ENCODE peak calls at places on chromosomes 13 and 19, in five cellular contexts. D is body of pancreas, C is left ventricle myocardium inferior, B is coronary artery, Q is dorsolateral prefrontal cortex. Z is an unnamed sample.

GRCh38 chr19:35832054-35832453 is 19.4 kb upstream of the PRODH2 start:
- DNase-seq in B (no peak), C (no peak), Q (no peak), D (no peak), Z (no peak)

GRCh38 chr19:28126499-28126898 is 1086.5 kb downstream of the UQCRFS1 start:
- DNase-seq in B (no peak), D (no peak), Q (no peak), C (no peak), Z (no peak)

GRCh38 chr19:5679289-5680082 is 830 bp downstream of the MICOS13 start:
- DNase-seq in Q (no peak), D (no peak), C (no peak), B (no peak), Z (no peak)

GRCh38 chr13:89457977-89458376 is 1786.8 kb downstream of the SLITRK5 start:
- DNase-seq in Q (no peak), B (no peak), C (no peak), D (no peak), Z (peak; percentile 23)

GRCh38 chr13:24512208-24513068 is at the start of gene PARP4:
- DNase-seq in Q (peak; percentile 60), C (peak; percentile 79), B (peak; percentile 81), D (peak; percentile 74), Z (peak; percentile 72)

GRCh38 chr19:51501594-51502263 is at the start of gene SIGLEC12:
- DNase-seq in D (no peak), B (no peak), Q (peak; percentile 38), C (peak; percentile 33), Z (no peak)

GRCh38 chr19:42497492-42498226 is 30.6 kb downstream of the CEACAM1 start:
- DNase-seq in C (no peak), B (no peak), Q (no peak), D (peak; percentile 58), Z (no peak)

GRCh38 chr13:76939215-76939614 is 9.1 kb upstream of the ACOD1 start:
- DNase-seq in D (no peak), C (no peak), Q (no peak), B (no peak), Z (no peak)

GRCh38 chr19:3641515-3642269 is 15.1 kb upstream of the CACTIN start:
- DNase-seq in D (no peak), Q (no peak), C (no peak), B (no peak), Z (no peak)

GRCh38 chr19:39929750-39930149 is 4.7 kb downstream of the FCGBP start:
- DNase-seq in D (no peak), Q (no peak), B (no peak), C (no peak), Z (no peak)

GRCh38 chr13:110047511-110047910 is 259.4 kb downstream of the COL4A1 start:
- DNase-seq in D (peak; percentile 85), B (peak; percentile 84), C (peak; percentile 81), Q (no peak), Z (peak; percentile 24)

GRCh38 chr19:5398693-5399057 is 56.5 kb upstream of the ZNRF4 start:
- DNase-seq in D (no peak), Q (no peak), C (no peak), B (no peak), Z (no peak)

GRCh38 chr19:45218426-45218825 is 26.8 kb downstream of the EXOC3L2 start:
- DNase-seq in B (no peak), D (no peak), C (no peak), Q (no peak), Z (no peak)

GRCh38 chr13:37868691-37869505 is 674 bp downstream of the TRPC4 start:
- DNase-seq in Q (no peak), D (no peak), C (no peak), B (no peak), Z (peak; percentile 46)

GRCh38 chr13:60619461-60619860 is 222.4 kb downstream of the TDRD3 start:
- DNase-seq in B (no peak), D (no peak), C (no peak), Q (no peak), Z (no peak)

GRCh38 chr13:111449041-111449440 is 128.6 kb downstream of the TEX29 start:
- DNase-seq in C (no peak), B (no peak), Q (no peak), D (no peak), Z (no peak)

GRCh38 chr13:43360911-43361605 is 337.7 kb downstream of the DNAJC15 start:
- DNase-seq in C (no peak), D (no peak), Q (no peak), B (no peak), Z (peak; percentile 24)

GRCh38 chr13:111595791-111596190 is 275.3 kb downstream of the TEX29 start:
- DNase-seq in C (no peak), B (no peak), D (no peak), Q (no peak), Z (no peak)

GRCh38 chr13:113991676-113992179 is 17.9 kb upstream of the C13orf46 start:
- DNase-seq in C (no peak), B (no peak), D (no peak), Q (no peak), Z (no peak)

GRCh38 chr13:103062079-103062478 is 4.1 kb downstream of the SLC10A2 start:
- DNase-seq in B (no peak), D (no peak), Q (no peak), C (no peak), Z (no peak)

GRCh38 chr19:13692096-13692495 is 72.2 kb upstream of the MRI1 start:
- DNase-seq in C (no peak), D (no peak), Q (peak; percentile 60), B (no peak), Z (no peak)

GRCh38 chr19:38650911-38651584 is 3.6 kb downstream of the ACTN4 start:
- DNase-seq in C (no peak), B (no peak), Q (no peak), D (no peak), Z (no peak)

GRCh38 chr13:50512602-50513527 is 330.6 kb downstream of the DLEU7 start:
- DNase-seq in C (peak; percentile 66), Q (peak; percentile 66), B (no peak), D (peak; percentile 48), Z (peak; percentile 45)

GRCh38 chr19:12597594-12597993 is 13.0 kb downstream of the ZNF490 start:
- DNase-seq in Q (no peak), D (no peak), C (no peak), B (no peak), Z (no peak)

GRCh38 chr19:48634424-48635262 is 2.5 kb downstream of the DBP start:
- DNase-seq in Q (peak; percentile 93), D (peak; percentile 98), C (peak; percentile 98), B (peak; percentile 97), Z (peak; percentile 86)
- H3K4me3 ChIP-seq in Q (peak overlapping the region; percentile 80), D (no peak overlapping the region), C (peak overlapping the region; percentile 81), B (peak overlapping the region; percentile 80), Z (peak overlapping the region; percentile 16)

DNA sequence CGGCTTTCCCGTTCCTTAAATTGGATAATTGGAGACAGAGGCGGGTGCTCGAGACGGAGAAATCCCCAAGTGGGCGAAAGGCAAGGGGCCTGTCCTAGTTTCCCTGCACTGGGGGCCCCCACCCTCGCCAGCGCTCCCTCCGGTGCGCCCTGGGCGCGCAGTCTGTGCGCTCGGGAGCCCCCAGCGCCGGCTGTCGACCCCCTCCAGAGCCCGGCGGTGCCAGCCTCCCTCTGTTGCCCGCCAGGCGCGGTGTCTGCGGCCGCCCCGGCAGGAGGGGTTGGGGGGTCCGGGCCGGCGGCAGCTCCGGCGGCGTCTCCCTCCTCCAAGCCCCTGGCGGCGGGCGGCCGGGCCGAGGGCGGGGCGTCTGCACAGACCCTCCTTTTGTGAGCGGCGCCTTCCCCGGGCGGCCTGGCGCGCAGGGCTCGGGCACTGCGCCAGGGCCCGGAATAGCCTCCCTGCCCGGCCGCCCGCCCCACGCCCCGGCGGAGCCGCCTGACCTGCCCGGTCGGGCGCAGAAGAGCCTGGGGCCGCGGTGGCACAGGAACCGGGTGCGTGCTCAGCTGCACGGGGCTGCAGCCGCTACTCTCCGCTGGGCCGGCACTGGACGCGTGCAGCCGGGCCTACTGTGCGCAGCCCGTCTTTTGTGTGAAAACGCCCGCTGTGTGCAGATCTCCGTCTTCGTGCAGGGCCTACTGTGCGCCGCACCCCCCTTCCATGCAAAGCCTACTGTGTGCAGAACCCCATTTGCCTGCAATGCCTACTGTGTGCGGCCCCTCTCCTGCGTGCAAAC is 13.2 kb downstream of the GADD45B start:
- DNase-seq in Q (no peak), B (no peak), C (peak; percentile 62), D (peak; percentile 83), Z (no peak)
- H3K4me3 ChIP-seq in Q (peak overlapping the region; percentile 54), B (peak overlapping the region; percentile 75), C (peak overlapping the region; percentile 70), D (no peak overlapping the region), Z (peak overlapping the region; percentile 29)

GRCh38 chr19:17526922-17527321 is 15.5 kb downstream of the PGLS start:
- DNase-seq in B (no peak), C (no peak), Q (no peak), D (no peak), Z (no peak)
- H3K4me3 ChIP-seq in B (no peak overlapping the region), C (no peak overlapping the region), Q (no peak overlapping the region), D (no peak overlapping the region), Z (no peak overlapping the region)

GRCh38 chr19:15014579-15014978 is 34.7 kb upstream of the CASP14 start:
- DNase-seq in B (no peak), C (no peak), D (no peak), Q (no peak), Z (no peak)

GRCh38 chr19:15008308-15008707 is 28.6 kb upstream of the SLC1A6 start:
- DNase-seq in C (no peak), B (no peak), Q (no peak), D (no peak), Z (no peak)

GRCh38 chr19:15015946-15016542 is 33.2 kb upstream of the CASP14 start:
- DNase-seq in D (peak; percentile 53), Q (no peak), B (no peak), C (no peak), Z (no peak)

GRCh38 chr19:15010497-15011255 is 31.0 kb upstream of the SLC1A6 start:
- DNase-seq in Q (no peak), C (no peak), D (no peak), B (no peak), Z (no peak)
- H3K4me3 ChIP-seq in Q (peak overlapping the region; percentile 13), C (no peak overlapping the region), D (no peak overlapping the region), B (no peak overlapping the region), Z (no peak overlapping the region)

GRCh38 chr13:28527629-28528028 is 32.7 kb upstream of the FLT1 start:
- DNase-seq in D (no peak), Q (no peak), C (no peak), B (no peak), Z (no peak)
- H3K4me3 ChIP-seq in D (no peak overlapping the region), Q (no peak overlapping the region), C (no peak overlapping the region), B (no peak overlapping the region), Z (no peak overlapping the region)

DNA sequence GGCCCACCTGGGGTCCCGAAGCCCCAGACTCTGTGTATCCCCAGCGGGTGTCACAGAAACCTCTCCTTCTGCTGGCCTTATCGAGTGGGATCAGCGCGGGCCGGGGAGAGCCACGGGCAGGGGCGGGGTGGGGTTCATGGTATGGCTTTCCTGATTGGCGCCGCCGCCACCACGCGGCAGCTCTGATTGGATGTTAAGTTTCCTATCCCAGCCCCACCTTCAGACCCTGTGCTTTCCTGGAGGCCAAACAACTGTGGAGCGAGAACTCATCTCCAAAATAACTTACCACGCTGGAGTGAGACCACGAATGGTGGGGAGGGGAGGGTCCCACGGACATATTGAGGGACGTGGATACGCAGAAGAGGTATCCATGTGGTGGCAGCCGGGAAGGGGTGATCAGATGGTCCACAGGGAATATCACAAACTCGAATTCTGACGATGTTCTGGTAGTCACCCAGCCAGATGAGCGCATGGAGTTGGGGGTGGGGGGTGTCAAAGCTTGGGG is 1.0 kb upstream of the ICAM5 start:
- DNase-seq in D (no peak), Q (peak; percentile 50), C (no peak), B (no peak), Z (no peak)
- H3K4me3 ChIP-seq in D (no peak overlapping the region), Q (peak overlapping the region; percentile 48), C (peak overlapping the region; percentile 67), B (peak overlapping the region; percentile 73), Z (peak overlapping the region; percentile 32)

Z was measured in brain microvascular endothelial cell.